ENCODE peak calls at places on chromosomes 2 and 18, in seven cellular contexts. B is DND-41, A is pancreas, P is brain microvascular endothelial cell, X is K562, D is heart left ventricle, F is A549. N is an unnamed sample.

GRCh38 chr2:170711774-170712652 is 3.1 kb upstream of the SP5 start:
- DNase-seq in B (no peak), A (peak), P (no peak), X (no peak), D (no peak), F (no peak), N (no peak)

GRCh38 chr2:98773169-98773568 is 42.2 kb upstream of the MGAT4A start:
- DNase-seq in B (no peak), A (no peak), P (no peak), X (no peak), D (no peak), F (no peak), N (no peak)

GRCh38 chr2:43071629-43072550 is 154.5 kb downstream of the ZFP36L2 start:
- DNase-seq in B (no peak), A (peak), P (no peak), X (no peak), D (peak), F (no peak), N (no peak)

GRCh38 chr2:224142397-224143312 is 103.6 kb upstream of the SERPINE2 start:
- DNase-seq in B (no peak), A (no peak), P (peak), X (no peak), D (no peak), F (peak), N (peak)

GRCh38 chr2:20452551-20452950 is 5.7 kb downstream of the RHOB start:
- DNase-seq in B (no peak), A (no peak), P (peak), X (no peak), D (no peak), F (no peak), N (no peak)

GRCh38 chr2:175275499-175275898 is 94.0 kb upstream of the ATP5MC3 start:
- DNase-seq in B (no peak), A (no peak), P (no peak), X (no peak), D (no peak), F (no peak), N (no peak)

GRCh38 chr2:27756544-27757498 is 14.7 kb upstream of the MRPL33 start:
- DNase-seq in B (no peak), A (no peak), P (no peak), X (no peak), D (no peak), F (no peak), N (no peak)

GRCh38 chr2:178256382-178257053 is 62.2 kb downstream of the OSBPL6 start:
- DNase-seq in B (no peak), A (no peak), P (no peak), X (no peak), D (no peak), F (no peak), N (no peak)

GRCh38 chr18:44763327-44763726 is 82.6 kb downstream of the SETBP1 start:
- DNase-seq in B (no peak), A (no peak), P (no peak), X (no peak), D (no peak), F (no peak), N (no peak)

GRCh38 chr2:27920148-27920885 is 29.8 kb downstream of the BABAM2 start:
- DNase-seq in B (no peak), A (no peak), P (peak), X (no peak), D (no peak), F (peak), N (peak)

GRCh38 chr2:105788670-105789290 is 44.1 kb downstream of the NCK2 start:
- DNase-seq in B (no peak), A (no peak), P (peak), X (no peak), D (no peak), F (no peak), N (no peak)

GRCh38 chr2:28643324-28643723 is 108.3 kb upstream of the PPP1CB start:
- DNase-seq in B (no peak), A (no peak), P (no peak), X (no peak), D (no peak), F (no peak), N (no peak)

GRCh38 chr2:60861736-60862135 is 19.6 kb upstream of the REL start:
- DNase-seq in B (no peak), A (no peak), P (no peak), X (no peak), D (no peak), F (no peak), N (no peak)

GRCh38 chr2:21019678-21020021 is 24.2 kb downstream of the APOB start:
- DNase-seq in B (no peak), A (no peak), P (no peak), X (no peak), D (no peak), F (no peak), N (no peak)

GRCh38 chr2:129502781-129503180 is 476.7 kb upstream of the RAB6C start:
- DNase-seq in B (no peak), A (no peak), P (peak), X (no peak), D (no peak), F (no peak), N (no peak)

GRCh38 chr2:100752628-100753333 is 67.2 kb upstream of the NPAS2 start:
- DNase-seq in B (no peak), A (no peak), P (peak), X (no peak), D (no peak), F (peak), N (no peak)

GRCh38 chr2:107091163-107091864 is 205.3 kb upstream of the ST6GAL2 start:
- DNase-seq in B (no peak), A (no peak), P (peak), X (no peak), D (no peak), F (peak), N (no peak)

GRCh38 chr18:79928563-79928960 is 22.9 kb downstream of the SLC66A2 start:
- DNase-seq in B (no peak), A (peak), P (no peak), X (no peak), D (no peak), F (no peak), N (no peak)

GRCh38 chr2:11133238-11133935 is 21.9 kb upstream of the SLC66A3 start:
- DNase-seq in B (no peak), A (peak), P (no peak), X (no peak), D (no peak), F (no peak), N (no peak)

GRCh38 chr2:121360566-121361300 is 75.7 kb upstream of the TFCP2L1 start:
- DNase-seq in B (no peak), A (no peak), P (peak), X (no peak), D (no peak), F (peak), N (peak)

GRCh38 chr2:174465327-174465726 is 21.5 kb downstream of the GPR155 start:
- DNase-seq in B (no peak), A (no peak), P (no peak), X (no peak), D (no peak), F (no peak), N (no peak)

GRCh38 chr18:62281684-62282083 is 43.4 kb upstream of the TNFRSF11A start:
- DNase-seq in B (no peak), A (no peak), P (peak), X (no peak), D (no peak), F (no peak), N (peak)

GRCh38 chr18:71797554-71797953 is 746.6 kb downstream of the CBLN2 start:
- DNase-seq in B (no peak), A (no peak), P (no peak), X (no peak), D (no peak), F (no peak), N (peak)

GRCh38 chr2:102061962-102062795 is 70.4 kb downstream of the IL1R2 start:
- DNase-seq in B (no peak), A (no peak), P (peak), X (no peak), D (no peak), F (no peak), N (peak)

GRCh38 chr2:160309585-160309984 is 109.5 kb upstream of the ITGB6 start:
- DNase-seq in B (no peak), A (no peak), P (no peak), X (no peak), D (no peak), F (no peak), N (no peak)

GRCh38 chr2:45460825-45461224 is 150.2 kb downstream of the SRBD1 start:
- DNase-seq in B (no peak), A (peak), P (no peak), X (no peak), D (no peak), F (no peak), N (no peak)

GRCh38 chr18:46250084-46250811 is 146.1 kb downstream of the HAUS1 start:
- DNase-seq in B (peak), A (no peak), P (peak), X (no peak), D (no peak), F (no peak), N (peak)

GRCh38 chr2:77962943-77963342 is 440.8 kb upstream of the LRRTM4 start:
- DNase-seq in B (no peak), A (no peak), P (no peak), X (no peak), D (no peak), F (no peak), N (no peak)

GRCh38 chr2:15092691-15093090 is 460.2 kb downstream of the LRATD1 start:
- DNase-seq in B (no peak), A (no peak), P (no peak), X (no peak), D (no peak), F (no peak), N (peak)

GRCh38 chr2:15094161-15094560 is 461.6 kb downstream of the LRATD1 start:
- DNase-seq in B (no peak), A (no peak), P (no peak), X (no peak), D (no peak), F (no peak), N (no peak)

GRCh38 chr2:15092166-15092565 is 459.6 kb downstream of the LRATD1 start:
- DNase-seq in B (no peak), A (no peak), P (no peak), X (no peak), D (no peak), F (no peak), N (no peak)

GRCh38 chr2:15096873-15097272 is 464.3 kb downstream of the NBAS start:
- DNase-seq in B (no peak), A (no peak), P (no peak), X (no peak), D (no peak), F (no peak), N (no peak)
- H3K4me3 ChIP-seq in B (no peak), A (no peak), P (no peak), X (no peak), D (no peak), F (no peak), N (no peak)

DNA sequence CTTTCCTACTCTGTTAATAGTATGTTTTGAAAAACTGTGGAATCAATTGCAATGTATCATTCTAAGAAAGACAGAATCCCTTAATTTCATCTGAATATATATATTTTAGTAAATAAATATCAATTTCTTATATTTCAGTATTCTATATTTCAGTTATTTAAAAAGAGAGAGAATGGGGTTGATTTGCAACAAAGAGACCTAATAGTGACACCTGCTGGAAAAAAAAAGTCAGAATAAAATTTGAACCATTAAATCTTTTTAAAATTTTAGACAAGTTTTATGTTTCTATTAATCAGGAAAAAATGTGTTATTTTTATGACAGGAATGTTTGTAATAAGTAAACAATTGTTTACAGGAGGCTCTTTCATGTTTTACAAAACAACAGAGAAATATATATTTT is 20.7 kb upstream of the CCNT2 start:
- DNase-seq in B (no peak), A (no peak), P (no peak), X (no peak), D (no peak), F (no peak), N (no peak)
- TF ChIP-seq CTCF in B (peak), A (no peak), P (no peak), X (no peak), D (peak), F (peak), N (no peak)

DNA sequence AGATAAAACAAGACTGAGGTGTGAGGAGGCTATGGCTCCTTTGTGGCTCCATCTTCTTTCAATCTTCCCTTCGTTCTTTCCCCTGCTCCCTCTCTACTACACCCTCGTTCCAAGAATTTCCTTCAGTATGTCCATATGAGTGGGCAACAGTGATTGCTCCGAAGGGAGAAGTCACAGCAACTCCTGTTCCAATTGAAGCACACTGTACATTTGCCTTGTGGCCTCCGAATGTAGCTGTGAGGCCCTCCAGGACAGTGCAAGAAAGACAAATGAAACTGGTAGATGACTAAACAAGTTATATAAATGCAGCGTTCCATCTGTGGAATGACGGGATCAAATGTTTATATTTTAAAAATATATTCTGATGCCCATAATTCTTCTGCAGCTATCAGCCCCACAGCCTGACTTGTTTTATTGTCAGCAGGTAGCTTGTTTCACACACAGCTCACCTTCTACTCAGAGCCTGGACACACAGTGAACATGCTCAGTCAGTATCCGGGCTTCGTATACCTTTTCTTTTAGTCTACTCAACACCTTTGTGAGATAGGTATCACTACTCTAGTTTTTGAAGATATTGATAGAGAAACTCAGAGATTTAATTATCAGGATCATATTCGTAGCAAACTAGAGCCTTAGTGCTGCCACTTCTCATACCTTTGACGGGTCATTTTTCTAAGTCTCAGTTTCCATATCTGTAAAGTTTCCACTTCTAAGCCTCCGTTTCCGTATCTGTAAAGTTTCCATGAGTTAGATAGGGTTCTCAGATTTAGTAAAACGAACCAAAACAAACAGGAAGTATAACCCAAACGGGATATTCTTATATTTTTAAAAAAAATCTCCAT is 216.7 kb upstream of the STON1 start:
- DNase-seq in B (no peak), A (no peak), P (no peak), X (no peak), D (no peak), F (no peak), N (no peak)
- H3K4me3 ChIP-seq in B (peak), A (peak), P (no peak), X (peak), D (peak), F (peak), N (no peak)

DNA sequence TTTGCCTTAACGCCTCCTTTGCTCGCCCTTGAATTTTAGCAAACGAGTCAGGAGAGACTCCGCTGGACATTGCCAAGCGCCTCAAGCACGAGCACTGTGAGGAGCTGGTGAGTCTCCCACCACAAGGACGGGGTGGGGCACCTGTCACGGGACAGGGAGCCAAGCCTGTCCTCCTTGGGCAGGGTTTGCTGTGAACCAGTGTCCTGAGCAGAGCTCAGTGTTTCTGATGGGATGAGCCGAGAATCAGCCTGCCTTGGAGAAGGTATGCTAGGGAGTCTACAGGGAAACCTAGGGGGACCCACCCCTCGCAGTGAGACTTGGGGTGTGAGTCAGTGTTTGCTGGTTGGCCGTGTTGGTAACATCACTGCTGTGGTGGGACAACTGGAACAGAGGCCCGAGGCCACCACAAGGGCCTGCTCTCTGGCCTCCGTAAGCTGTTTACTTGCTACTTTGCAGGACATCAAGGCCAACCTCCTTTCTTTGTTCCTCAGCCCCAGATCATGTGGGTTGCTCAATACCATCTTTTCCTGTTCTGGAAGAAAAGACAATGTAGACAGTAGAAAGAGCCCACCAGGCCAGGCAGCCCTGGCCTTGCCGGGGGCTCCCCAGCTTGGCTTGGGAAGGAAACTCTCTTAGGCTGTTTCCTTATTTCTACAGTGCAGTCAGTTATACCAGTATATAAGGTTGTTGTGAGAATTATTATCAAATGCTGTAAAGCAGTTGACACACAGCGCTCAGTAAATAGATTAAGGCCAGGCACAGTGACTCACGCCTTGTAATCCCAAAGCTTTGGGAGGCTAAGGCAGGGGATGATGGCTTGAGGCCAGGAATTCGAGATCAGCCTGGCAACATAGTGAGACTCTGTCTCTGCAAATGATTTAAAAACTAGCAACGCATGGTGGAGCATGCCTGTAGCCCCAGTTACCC is 42.4 kb downstream of the ITGB1BP1 start:
- DNase-seq in B (no peak), A (peak), P (peak), X (no peak), D (no peak), F (peak), N (peak)
- TF ChIP-seq CTCF in B (no peak), A (no peak), P (no peak), X (no peak), D (no peak), F (no peak), N (no peak)

GRCh38 chr2:218893349-218894167 is 12.9 kb downstream of the WNT10A start:
- DNase-seq in B (no peak), A (no peak), P (no peak), X (no peak), D (no peak), F (no peak), N (no peak)
- H3K4me3 ChIP-seq in B (peak), A (peak), P (no peak), X (no peak), D (peak), F (no peak), N (peak)

DNA sequence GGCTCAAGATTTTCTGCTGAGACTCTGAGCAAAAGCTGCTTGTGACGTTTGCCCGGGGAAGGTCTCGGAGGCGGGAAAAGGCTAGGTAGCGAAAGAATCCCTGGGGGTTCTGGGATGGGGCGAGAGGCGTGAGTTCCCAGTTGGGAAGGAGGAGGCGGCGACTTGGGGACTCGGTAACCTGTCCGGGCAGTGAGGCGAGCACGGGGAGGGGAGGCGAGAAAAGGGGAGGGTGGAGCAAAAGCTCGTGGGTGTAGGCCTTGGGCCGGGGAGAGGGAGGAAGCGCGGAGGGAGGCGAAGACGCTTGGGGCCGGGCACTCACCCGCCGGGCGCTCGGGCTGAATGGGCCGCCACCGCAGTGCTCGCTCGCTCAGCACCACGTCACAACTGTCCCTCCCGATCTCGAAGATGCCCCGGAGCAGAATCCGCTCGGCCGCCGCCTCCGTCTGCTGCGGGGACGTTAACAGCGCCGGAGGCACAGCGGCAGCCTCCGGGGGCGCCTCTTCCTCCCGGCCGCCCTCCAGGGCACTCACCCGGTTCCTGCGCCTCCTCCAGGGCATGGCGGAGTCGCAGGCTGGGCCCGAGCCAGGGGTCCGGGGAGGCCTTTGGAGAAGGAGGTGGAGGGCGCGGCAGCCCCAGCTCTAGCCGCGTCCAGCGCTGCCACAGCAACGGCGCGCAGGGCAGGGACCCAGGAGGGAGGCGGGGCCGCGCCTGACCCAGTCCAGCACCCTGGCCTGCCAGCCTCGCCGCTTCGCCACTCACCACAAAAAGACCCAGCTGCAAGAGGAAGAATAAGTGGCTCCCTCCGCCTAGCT is at the start of gene CERKL:
- DNase-seq in B (no peak), A (peak), P (no peak), X (no peak), D (peak), F (peak), N (no peak)
- TF ChIP-seq CTCF in B (no peak), A (no peak), P (peak), X (no peak), D (no peak), F (no peak), N (no peak)

GRCh38 chr18:26456070-26456491 is 92.3 kb downstream of the KCTD1 start:
- DNase-seq in B (no peak), A (no peak), P (no peak), X (no peak), D (no peak), F (no peak), N (no peak)
- H3K4me3 ChIP-seq in B (no peak), A (no peak), P (no peak), X (no peak), D (no peak), F (no peak), N (no peak)

GRCh38 chr2:182301093-182301492 is 125.7 kb downstream of the PDE1A start:
- DNase-seq in B (no peak), A (no peak), P (no peak), X (no peak), D (no peak), F (no peak), N (no peak)
- TF ChIP-seq CTCF in B (no peak), A (no peak), P (no peak), X (no peak), D (peak), F (peak), N (no peak)

DNA sequence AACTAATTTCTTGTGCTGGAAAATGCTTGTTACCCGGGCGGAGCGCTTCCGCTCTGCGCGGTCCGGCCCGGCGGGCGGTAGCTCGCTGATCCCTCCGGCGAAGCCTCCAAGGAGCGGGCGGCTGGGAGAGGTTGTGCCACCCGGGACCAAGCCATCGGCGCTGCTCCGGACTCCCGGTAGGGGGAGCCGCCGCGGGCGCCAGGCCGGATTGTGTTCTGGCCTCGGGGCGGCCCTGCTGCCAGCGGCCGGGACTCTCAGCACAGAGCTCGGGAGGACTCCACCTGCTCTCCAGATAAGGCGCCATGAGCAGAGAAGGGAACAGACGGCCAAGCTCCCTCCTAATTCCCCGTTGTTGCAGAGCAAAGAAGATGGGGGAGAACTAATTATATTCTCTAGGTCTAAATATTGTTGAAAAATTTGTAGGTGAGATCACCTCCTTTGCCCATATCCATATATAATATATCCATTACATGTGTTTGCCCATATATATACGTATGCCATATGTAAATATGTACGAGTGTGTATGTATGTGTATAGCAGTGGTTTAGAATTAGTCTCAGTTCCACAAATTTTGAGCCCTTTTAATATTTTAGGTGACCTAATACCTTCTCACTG is 13.8 kb upstream of the SATB2 start:
- DNase-seq in B (no peak), A (peak), P (peak), X (peak), D (peak), F (no peak), N (no peak)
- H3K4me3 ChIP-seq in B (no peak), A (peak), P (no peak), X (peak), D (no peak), F (peak), N (peak)